ENCODE peak calls at places on chromosome 18, in ten cellular contexts. C, D, G, P, X, L, E, K, U and F are unnamed samples. For H3K4me1, the result is how much of the 10 kb centered on the place peaks cover.

GRCh38 chr18:30086351-30086750 is 956.2 kb downstream of the DSC3 start:
- DNase-seq in X (no peak), L (no peak), D (no peak), K (no peak), U (no peak), G (no peak), P (no peak), C (no peak), E (no peak), F (no peak)

GRCh38 chr18:67509711-67510110 is 6.8 kb downstream of the DSEL start:
- DNase-seq in G (no peak), L (no peak), K (no peak), E (no peak), C (no peak), P (peak), D (no peak), U (no peak), X (no peak), F (no peak)

GRCh38 chr18:70333316-70333715 is 44.5 kb downstream of the SOCS6 start:
- DNase-seq in K (no peak), E (no peak), P (no peak), U (no peak), L (no peak), X (no peak), C (no peak), G (no peak), D (no peak), F (no peak)

GRCh38 chr18:68024716-68025115 is 508.2 kb upstream of the DSEL start:
- DNase-seq in X (peak), K (no peak), G (no peak), E (no peak), U (no peak), C (no peak), L (no peak), P (no peak), D (no peak), F (no peak)

GRCh38 chr18:11047156-11047555 is 102.2 kb downstream of the PIEZO2 start:
- DNase-seq in X (no peak), D (no peak), P (peak), K (no peak), L (no peak), U (no peak), C (no peak), G (no peak), E (no peak), F (no peak)

GRCh38 chr18:34746614-34747013 is 36.5 kb downstream of the DTNA start:
- DNase-seq in C (no peak), E (no peak), L (no peak), X (no peak), D (no peak), U (no peak), P (no peak), K (no peak), G (no peak), F (no peak)

GRCh38 chr18:2424420-2424819 is 146.9 kb downstream of the METTL4 start:
- DNase-seq in X (no peak), P (no peak), U (no peak), L (no peak), D (no peak), C (no peak), G (no peak), E (no peak), K (no peak), F (no peak)

GRCh38 chr18:46019956-46020355 is 52.1 kb downstream of the PSTPIP2 start:
- DNase-seq in G (no peak), P (peak), D (no peak), K (no peak), L (no peak), X (no peak), U (no peak), C (no peak), E (no peak), F (no peak)

GRCh38 chr18:2050702-2051201 is 520.6 kb downstream of the METTL4 start:
- DNase-seq in K (no peak), G (no peak), L (no peak), U (no peak), D (no peak), P (no peak), E (no peak), X (no peak), C (peak), F (no peak)

GRCh38 chr18:40413160-40413559 is 1541.9 kb upstream of the PIK3C3 start:
- DNase-seq in G (no peak), K (no peak), D (peak), X (no peak), E (no peak), C (no peak), P (peak), U (no peak), L (peak), F (no peak)

GRCh38 chr18:29874519-29875098 is 1167.9 kb downstream of the DSC3 start:
- DNase-seq in D (peak), U (no peak), K (no peak), P (peak), E (no peak), L (no peak), C (peak), G (no peak), X (no peak), F (no peak)

GRCh38 chr18:33210575-33211189 is 229.8 kb downstream of the CCDC178 start:
- DNase-seq in D (peak), U (no peak), P (peak), C (no peak), E (no peak), K (no peak), G (no peak), L (no peak), X (no peak), F (no peak)

GRCh38 chr18:46155652-46156051 is 51.5 kb downstream of the HAUS1 start:
- DNase-seq in C (no peak), D (peak), G (no peak), K (no peak), P (peak), X (no peak), L (no peak), U (no peak), E (no peak), F (no peak)

GRCh38 chr18:78510636-78511035 is 469.0 kb upstream of the SALL3 start:
- DNase-seq in E (peak), X (no peak), P (no peak), C (no peak), D (no peak), K (no peak), L (no peak), G (no peak), U (no peak), F (no peak)

GRCh38 chr18:13566941-13567762 is 159.2 kb downstream of the FAM210A start:
- DNase-seq in L (peak), G (no peak), D (no peak), C (no peak), U (no peak), E (peak), X (peak), K (no peak), P (no peak), F (peak)

GRCh38 chr18:10526211-10526949 is 553 bp downstream of the NAPG start:
- DNase-seq in E (peak), D (peak), X (peak), K (peak), U (peak), L (peak), G (peak), C (no peak), P (peak), F (peak)

GRCh38 chr18:25561923-25562322 is 210.0 kb upstream of the ZNF521 start:
- DNase-seq in G (no peak), E (no peak), P (peak), U (no peak), D (peak), C (no peak), X (no peak), L (peak), K (no peak), F (no peak)

GRCh38 chr18:31577195-31577594 is 14.5 kb upstream of the TTR start:
- DNase-seq in E (no peak), U (no peak), K (no peak), P (no peak), C (no peak), L (no peak), G (no peak), X (no peak), D (no peak), F (no peak)

GRCh38 chr18:42229211-42230210 is 274.5 kb downstream of the PIK3C3 start:
- DNase-seq in D (no peak), L (no peak), X (no peak), U (no peak), E (no peak), P (no peak), C (no peak), G (no peak), K (no peak), F (no peak)

GRCh38 chr18:36419188-36419912 is 121.8 kb downstream of the FHOD3 start:
- DNase-seq in C (no peak), G (peak), E (no peak), L (no peak), X (no peak), U (no peak), D (no peak), K (no peak), P (peak), F (no peak)

GRCh38 chr18:78571063-78571785 is 408.4 kb upstream of the SALL3 start:
- DNase-seq in X (no peak), D (no peak), G (no peak), L (no peak), U (no peak), C (no peak), K (no peak), E (no peak), P (no peak), F (no peak)

GRCh38 chr18:23503967-23504352 is 649 bp downstream of the RMC1 start:
- DNase-seq in G (no peak), E (no peak), C (no peak), P (no peak), K (no peak), D (no peak), U (no peak), L (no peak), X (no peak), F (no peak)

GRCh38 chr18:25827961-25828561 is 262.4 kb downstream of the SS18 start:
- DNase-seq in C (no peak), K (no peak), G (no peak), P (peak), U (no peak), L (no peak), E (no peak), X (no peak), D (no peak), F (no peak)

GRCh38 chr18:58993260-58993659 is 128.6 kb downstream of the ZNF532 start:
- DNase-seq in X (no peak), C (no peak), D (peak), K (no peak), P (peak), G (peak), E (no peak), U (no peak), L (no peak), F (no peak)

GRCh38 chr18:39191058-39191457 is 1625.5 kb upstream of the CELF4 start:
- DNase-seq in U (no peak), X (no peak), E (no peak), D (no peak), K (no peak), P (no peak), C (no peak), L (no peak), G (no peak), F (no peak)
- H3K4me1 ChIP-seq in U (under half), X (under half), E (under half), D (under half), K (under half), P (under half), C (under half), L (under half), G (under half), F (under half)

DNA sequence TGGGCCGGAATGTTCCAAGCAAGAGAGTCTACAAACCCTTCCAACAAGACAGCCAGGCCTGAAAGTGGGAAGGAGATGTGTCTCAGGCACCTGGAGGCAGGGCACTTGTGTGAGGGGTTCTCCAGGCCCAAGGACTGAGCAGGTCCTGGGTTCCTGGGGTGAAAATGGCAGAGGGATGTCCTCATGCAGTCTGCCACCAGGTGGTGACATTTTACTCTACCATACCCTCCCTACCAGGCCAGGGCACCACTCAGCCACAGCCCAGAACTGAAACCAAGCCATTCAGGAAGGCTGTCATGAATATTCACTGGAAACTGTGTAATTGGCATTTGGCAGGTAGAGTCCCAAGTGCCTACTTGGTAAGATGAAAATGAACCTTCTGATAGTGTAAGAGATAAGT is 185.2 kb downstream of the MYO5B start:
- DNase-seq in G (peak), U (peak), C (peak), L (peak), D (peak), E (no peak), X (no peak), K (peak), P (peak), F (peak)
- TF ChIP-seq CTCF in G (peak), U (peak), C (peak), L (peak), D (peak), E (no peak), X (no peak), K (no peak), P (peak), F (peak)

GRCh38 chr18:812123-812672 is at the start of gene YES1:
- DNase-seq in G (peak), P (peak), X (peak), D (peak), U (peak), C (peak), L (peak), K (peak), E (peak), F (peak)
- TF ChIP-seq POLR2A in G (peak), P (no peak), X (peak), D (peak), U (no peak), C (peak), L (peak), K (peak), E (no peak), F (peak)

GRCh38 chr18:76713432-76713831 is 108.9 kb upstream of the ZNF236 start:
- DNase-seq in X (no peak), P (no peak), G (no peak), U (no peak), E (no peak), L (no peak), C (no peak), K (no peak), D (no peak), F (no peak)
- H3K4me1 ChIP-seq in X (under half), P (under half), G (under half), U (under half), E (under half), L (under half), C (under half), K (under half), D (under half), F (under half)

GRCh38 chr18:47677952-47678351 is 252.5 kb downstream of the SMAD2 start:
- DNase-seq in E (no peak), U (no peak), G (no peak), C (no peak), D (no peak), X (no peak), L (no peak), K (no peak), P (no peak), F (no peak)
- TF ChIP-seq CTCF in E (no peak), U (no peak), G (no peak), C (no peak), D (no peak), X (no peak), L (no peak), K (no peak), P (no peak), F (no peak)

GRCh38 chr18:48000701-48001100 is 70.2 kb upstream of the SMAD2 start:
- DNase-seq in E (no peak), L (no peak), C (no peak), P (no peak), K (no peak), X (no peak), G (no peak), U (no peak), D (no peak), F (no peak)

GRCh38 chr18:48004577-48004976 is 74.1 kb upstream of the SMAD2 start:
- DNase-seq in C (no peak), P (no peak), D (peak), K (no peak), X (no peak), G (no peak), L (no peak), E (no peak), U (no peak), F (no peak)

GRCh38 chr18:47999801-48000248 is 69.4 kb upstream of the SMAD2 start:
- DNase-seq in G (no peak), C (no peak), D (no peak), P (no peak), L (no peak), X (no peak), K (no peak), E (no peak), U (no peak), F (no peak)

GRCh38 chr18:48003426-48004349 is 73.2 kb upstream of the SMAD2 start:
- DNase-seq in K (no peak), P (no peak), X (no peak), L (peak), D (peak), C (peak), U (peak), G (peak), E (no peak), F (peak)

DNA sequence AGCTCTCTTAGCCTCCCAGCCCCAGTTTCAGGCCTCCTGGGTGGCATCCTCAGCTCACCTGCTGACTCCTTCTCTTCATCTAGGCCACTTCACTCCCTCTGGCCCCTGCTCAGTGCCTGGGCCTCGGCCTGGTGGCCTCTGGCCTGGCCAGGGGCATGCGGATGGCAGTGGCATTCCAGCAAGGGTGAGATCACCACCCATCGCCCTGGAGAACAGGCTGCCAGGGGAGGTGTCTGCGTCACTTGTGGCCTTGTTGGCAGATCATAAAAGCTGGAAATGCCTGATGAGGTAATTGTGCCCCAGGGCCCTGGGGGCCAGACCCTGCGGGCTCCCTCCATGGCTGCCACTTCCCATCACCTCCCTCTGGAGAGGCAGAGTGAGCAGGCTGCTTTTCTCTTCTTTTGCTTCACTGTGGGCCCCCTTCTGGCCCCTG is 72.5 kb upstream of the SMAD2 start:
- DNase-seq in E (peak), G (peak), P (peak), L (peak), K (peak), D (peak), X (no peak), U (peak), C (peak), F (peak)
- TF ChIP-seq POLR2A in E (no peak), G (no peak), P (no peak), L (no peak), K (no peak), D (no peak), X (no peak), U (no peak), C (no peak), F (peak)

DNA sequence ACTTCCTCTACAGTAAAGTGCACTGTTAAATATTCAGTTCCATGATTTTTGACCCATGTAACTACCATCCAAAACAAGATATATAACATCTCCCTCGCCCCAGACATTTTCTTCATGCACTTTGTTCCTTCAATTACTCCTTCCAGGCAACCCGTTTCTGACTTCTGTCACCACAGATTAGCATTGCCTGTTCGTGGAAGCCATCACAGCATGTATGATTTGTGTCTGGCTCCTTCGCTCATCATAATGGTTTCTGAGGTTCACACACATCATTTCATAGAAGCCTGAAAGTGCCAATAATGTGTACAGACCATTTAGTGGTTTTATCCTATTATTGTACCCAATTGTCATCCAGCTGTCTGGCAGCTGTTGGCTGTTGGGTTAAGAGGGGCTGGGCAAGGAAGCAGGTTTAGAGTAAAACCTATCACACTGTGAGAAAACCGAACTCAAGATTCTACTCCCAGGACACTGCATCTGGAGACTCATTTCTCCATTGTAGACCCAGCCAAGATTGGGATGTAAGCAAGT is 16.1 kb downstream of the ARHGAP28 start:
- DNase-seq in X (no peak), E (no peak), P (no peak), L (no peak), U (no peak), G (no peak), C (no peak), K (no peak), D (no peak), F (no peak)
- H3K4me1 ChIP-seq in X (under half), E (under half), P (under half), L (under half), U (under half), G (under half), C (under half), K (under half), D (under half), F (under half)